ENCODE peak calls at places on chromosomes 16 and 17, in four cellular contexts. C is cardiac fibroblast, X is fibroblast of the aortic adventitia, A is mucosa of descending colon. D is an unnamed sample.

GRCh38 chr17:33475594-33475993 is 182.5 kb upstream of the ASIC2 start:
- DNase-seq in X (no peak), C (no peak), A (no peak), D (no peak)

GRCh38 chr17:73645050-73645871 is 1.0 kb upstream of the SDK2 start:
- DNase-seq in X (no peak), A (peak), C (no peak), D (peak)

GRCh38 chr16:20313741-20314140 is 13.6 kb downstream of the GP2 start:
- DNase-seq in C (no peak), X (no peak), A (no peak), D (no peak)

GRCh38 chr17:41619162-41619933 is 5.0 kb downstream of the KRT17 start:
- DNase-seq in C (no peak), A (no peak), X (no peak), D (no peak)

GRCh38 chr17:78142113-78142861 is 3.9 kb upstream of the C17orf99 start:
- DNase-seq in X (peak), A (peak), C (peak), D (peak)

GRCh38 chr17:16297367-16298139 is 55.7 kb downstream of the CENPV start:
- DNase-seq in C (no peak), A (peak), X (no peak), D (no peak)

GRCh38 chr17:60947100-60947499 is 269.4 kb downstream of the BCAS3 start:
- DNase-seq in A (no peak), X (peak), C (peak), D (peak)

GRCh38 chr17:2101448-2102257 is 46.8 kb downstream of the HIC1 start:
- DNase-seq in C (no peak), X (no peak), A (peak), D (peak)

GRCh38 chr17:29140051-29140582 is 40.1 kb downstream of the MYO18A start:
- DNase-seq in A (peak), X (peak), C (peak), D (peak)

GRCh38 chr17:20094777-20095176 is 85.6 kb downstream of the SPECC1 start:
- DNase-seq in C (peak), X (no peak), A (no peak), D (no peak)

GRCh38 chr17:62703269-62703775 is 75.9 kb downstream of the MRC2 start:
- DNase-seq in X (no peak), C (peak), A (no peak), D (no peak)
- H3K4me3 ChIP-seq in X (peak), C (peak), A (no peak), D (peak)

GRCh38 chr16:25957707-25958106 is 265.9 kb downstream of the HS3ST4 start:
- DNase-seq in C (no peak), X (no peak), A (no peak), D (no peak)
- TF ChIP-seq CTCF in C (no peak), X (no peak), A (no peak), D (no peak)

DNA sequence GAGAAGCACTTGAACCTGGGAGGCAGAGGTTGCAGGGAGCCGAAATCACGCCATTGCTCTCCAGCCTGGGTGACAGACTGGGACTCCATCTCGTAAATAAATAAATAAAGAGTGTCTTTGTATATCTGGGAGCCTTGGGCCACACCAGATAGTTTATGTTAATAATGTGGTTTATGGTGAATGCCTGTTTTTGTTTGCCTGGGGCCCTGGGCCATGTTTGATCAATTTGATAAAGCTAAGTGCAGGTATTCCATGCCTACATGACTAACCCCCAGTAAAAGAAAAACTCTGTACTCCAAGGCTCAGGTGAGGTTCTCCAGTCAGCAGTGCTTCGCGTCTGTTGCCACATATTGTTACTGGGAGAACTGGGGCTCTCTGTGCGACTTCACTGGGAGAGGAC is 15.1 kb downstream of the SCIMP start:
- DNase-seq in A (no peak), C (no peak), X (no peak), D (no peak)
- H3K4me3 ChIP-seq in A (no peak), C (no peak), X (no peak), D (no peak)

GRCh38 chr17:4362141-4362540 is 4.3 kb downstream of the UBE2G1 start:
- DNase-seq in A (no peak), C (peak), X (peak), D (peak)
- TF ChIP-seq CTCF in A (no peak), C (peak), X (peak), D (no peak)

GRCh38 chr17:50190278-50191069 is 11.0 kb downstream of the COL1A1 start:
- DNase-seq in A (no peak), C (no peak), X (peak), D (peak)
- H3K4me3 ChIP-seq in A (no peak), C (no peak), X (peak), D (peak)

DNA sequence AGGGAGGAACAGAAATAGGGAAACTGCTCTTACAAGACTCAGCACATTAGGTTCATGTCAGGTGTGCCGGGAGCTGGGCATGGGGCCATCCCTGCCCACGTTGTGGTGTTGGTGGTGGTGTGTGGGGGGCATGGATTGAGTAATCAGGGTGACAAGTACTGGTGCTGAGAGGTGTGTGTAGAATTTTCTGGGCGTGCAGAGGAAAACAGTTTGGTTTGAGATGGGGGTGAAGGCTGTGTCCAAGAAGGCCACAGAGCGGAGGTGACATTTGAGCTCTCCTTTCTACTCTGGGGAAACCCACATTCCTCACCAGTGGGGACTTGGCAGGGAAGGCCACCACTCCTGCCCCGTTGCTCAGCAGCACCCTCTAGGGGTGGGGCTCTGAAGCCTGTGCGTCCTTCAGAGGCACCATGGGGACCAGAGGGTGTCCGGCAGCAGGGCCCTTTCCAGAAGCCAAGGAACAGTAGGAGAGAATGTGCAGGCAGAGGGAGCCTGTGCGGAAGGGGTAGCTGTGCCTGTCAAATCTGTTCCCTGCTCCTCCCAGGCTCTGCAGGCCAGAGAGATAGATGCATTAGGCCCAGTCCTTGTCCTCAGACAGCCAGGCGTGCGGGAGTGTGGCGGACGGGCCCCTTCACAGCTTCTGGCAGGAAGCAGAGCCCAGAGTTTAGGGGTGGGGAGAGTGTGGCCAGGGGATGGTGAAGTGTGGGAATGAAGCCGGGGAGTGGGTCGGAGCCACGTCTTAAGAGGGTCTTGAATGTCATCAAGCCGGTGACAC is 48.7 kb upstream of the GSE1 start:
- DNase-seq in C (no peak), A (no peak), X (no peak), D (no peak)
- TF ChIP-seq CTCF in C (peak), A (peak), X (peak), D (peak)

GRCh38 chr17:15263680-15264079 is 1.4 kb downstream of the PMP22 start:
- DNase-seq in C (peak), X (no peak), A (peak), D (no peak)

GRCh38 chr17:15266325-15266950 is 1.3 kb upstream of the PMP22 start:
- DNase-seq in C (no peak), A (no peak), X (no peak), D (no peak)

GRCh38 chr17:15263206-15263579 is 1.9 kb downstream of the PMP22 start:
- DNase-seq in A (peak), X (peak), C (peak), D (peak)

GRCh38 chr17:15264542-15264941 is 584 bp downstream of the PMP22 start:
- DNase-seq in C (no peak), X (no peak), A (peak), D (no peak)

DNA sequence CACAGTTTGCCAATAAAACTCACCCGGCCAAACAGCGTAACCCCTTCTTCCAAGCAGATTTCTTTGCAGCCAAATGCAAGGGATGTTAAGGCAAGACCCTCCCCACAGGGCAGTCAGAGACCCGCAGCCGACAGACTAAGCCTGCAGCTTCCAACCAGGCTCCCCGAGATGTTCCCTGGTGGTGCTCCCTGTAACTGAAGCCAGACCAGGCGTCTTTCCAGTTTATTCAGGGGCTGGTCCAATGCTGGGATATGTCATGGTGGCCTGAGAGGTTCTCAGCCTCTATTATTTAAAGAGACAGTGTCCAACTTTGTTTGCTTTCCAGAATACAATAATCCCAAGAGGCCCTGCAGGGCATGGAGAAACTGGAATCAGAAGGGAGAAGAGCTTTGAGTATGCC is at the start of gene PMP22:
- DNase-seq in X (peak), A (peak), C (no peak), D (no peak)
- H3K4me3 ChIP-seq in X (peak), A (no peak), C (no peak), D (no peak)

GRCh38 chr17:56121661-56122060 is 31.6 kb upstream of the ANKFN1 start:
- DNase-seq in A (no peak), C (no peak), X (no peak), D (no peak)
- TF ChIP-seq CTCF in A (no peak), C (no peak), X (peak), D (no peak)

GRCh38 chr17:49881054-49881402 is 33.2 kb upstream of the TAC4 start:
- DNase-seq in X (no peak), A (no peak), C (no peak), D (no peak)

GRCh38 chr17:49879505-49879904 is 31.6 kb upstream of the TAC4 start:
- DNase-seq in A (no peak), C (no peak), X (no peak), D (no peak)

GRCh38 chr17:49882434-49882833 is 34.6 kb upstream of the TAC4 start:
- DNase-seq in A (no peak), X (no peak), C (no peak), D (no peak)

GRCh38 chr17:49878931-49879330 is 31.1 kb upstream of the TAC4 start:
- DNase-seq in X (no peak), A (no peak), C (no peak), D (no peak)

DNA sequence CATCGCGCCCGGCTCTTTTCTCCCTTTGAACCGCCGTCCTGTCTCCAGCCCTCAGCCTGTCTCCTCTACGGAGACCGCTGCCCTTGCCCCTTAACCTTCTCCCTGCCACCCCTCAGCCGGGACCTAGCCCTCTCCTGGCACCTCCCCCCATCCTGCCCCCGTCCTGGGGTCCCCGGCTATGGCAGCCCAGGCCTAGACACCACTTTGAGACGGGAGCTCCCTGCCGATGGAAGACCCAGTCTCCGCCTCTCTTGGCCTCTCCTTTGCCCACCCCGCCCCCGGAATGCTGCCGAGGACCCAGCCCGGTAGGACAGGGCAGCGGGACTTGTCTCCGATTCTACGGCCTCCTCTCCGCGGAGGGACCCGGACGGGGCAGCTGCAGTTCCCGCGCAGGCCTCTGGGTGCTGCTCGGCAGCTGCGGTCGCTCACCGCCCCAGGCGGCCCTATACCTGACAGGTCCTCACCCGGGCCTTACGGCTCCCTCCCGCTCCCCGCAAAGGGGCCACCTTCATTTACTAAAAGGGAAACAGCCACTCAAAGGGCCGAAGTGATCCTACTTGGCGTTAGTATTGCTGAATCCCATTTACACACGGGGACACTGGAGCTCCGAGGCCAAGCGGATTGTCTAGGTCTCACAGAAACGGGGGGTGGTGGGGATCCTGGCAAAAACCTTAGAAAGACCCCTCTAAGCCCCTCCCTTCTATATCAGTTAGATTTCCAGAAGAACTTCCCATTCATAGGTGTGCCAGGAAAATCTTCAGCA is 32.6 kb upstream of the TAC4 start:
- DNase-seq in C (peak), A (peak), X (peak), D (peak)
- H3K4me3 ChIP-seq in C (no peak), A (no peak), X (no peak), D (no peak)

GRCh38 chr17:17837966-17838962 is 1.5 kb upstream of the SREBF1 start:
- DNase-seq in C (peak), X (peak), A (peak), D (peak)

GRCh38 chr17:17835415-17836249 is 1.2 kb downstream of the SREBF1 start:
- DNase-seq in X (no peak), C (peak), A (no peak), D (no peak)

GRCh38 chr17:17836250-17836817 is 452 bp downstream of the SREBF1 start:
- DNase-seq in A (peak), X (peak), C (peak), D (peak)

GRCh38 chr17:17836818-17837379 is at the start of gene SREBF1:
- DNase-seq in C (peak), X (no peak), A (peak), D (peak)

DNA sequence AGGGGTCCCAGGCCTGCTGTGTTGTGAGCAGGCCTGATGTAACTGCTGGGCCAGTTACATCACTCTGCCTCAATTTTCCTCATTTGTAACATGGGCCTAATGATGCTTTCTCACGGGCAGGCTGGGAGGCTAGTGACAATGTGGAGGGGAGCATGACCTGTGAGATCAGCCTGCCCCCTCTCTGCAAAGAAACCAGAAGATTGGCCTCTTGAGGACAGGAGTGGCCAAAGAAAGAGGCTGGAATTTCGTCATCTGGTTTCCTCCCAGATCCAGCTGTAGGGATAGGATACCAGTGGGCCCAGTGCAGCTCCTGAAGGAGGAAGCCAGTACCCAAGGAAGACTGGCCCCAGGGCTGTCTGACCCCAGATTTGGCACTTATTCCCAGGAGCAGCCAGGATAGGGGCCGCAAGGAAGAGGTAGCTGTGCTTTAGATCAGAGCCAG is 615 bp upstream of the SREBF1 start:
- DNase-seq in X (peak), C (peak), A (peak), D (peak)
- TF ChIP-seq CTCF in X (no peak), C (no peak), A (no peak), D (no peak)

D was measured in fibroblast of villous mesenchyme.